ENCODE peak calls at places on chromosome 10, in six cellular contexts. Y is activated naive CD8-positive, alpha-beta T cell treated with anti-CD3 and anti-CD28 coated beads, Interleukin-2, amount 10 ng/mL, durations not matched to agents 7 days and 5 days; A is A549; U is heart right ventricle; H is lower lobe of right lung; F is gastrocnemius medialis. L is an unnamed sample.

GRCh38 chr10:35216303-35216905 is 89.8 kb downstream of the CREM start:
- ATAC-seq in A (no peak), F (peak; percentile 53), U (peak; percentile 70), Y (peak; percentile 66), H (peak; percentile 68), L (peak; percentile 58)

GRCh38 chr10:17673517-17674051 is 29.6 kb downstream of the STAM start:
- ATAC-seq in U (no peak), A (peak; percentile 99), H (peak; percentile 50), F (peak; percentile 70), Y (no peak), L (peak; percentile 68)

GRCh38 chr10:103278424-103278823 is 1.5 kb downstream of the INA start:
- ATAC-seq in U (no peak), H (no peak), Y (no peak), A (no peak), F (no peak), L (no peak)

GRCh38 chr10:76903387-76903786 is 734.2 kb downstream of the KCNMA1 start:
- ATAC-seq in H (no peak), U (no peak), A (no peak), Y (no peak), F (no peak), L (no peak)

GRCh38 chr10:98433881-98434732 is 12.6 kb downstream of the HPS1 start:
- ATAC-seq in Y (no peak), U (no peak), H (no peak), A (no peak), F (no peak), L (no peak)

GRCh38 chr10:63415635-63416244 is 50.0 kb downstream of the JMJD1C start:
- ATAC-seq in U (no peak), Y (no peak), F (no peak), A (peak; percentile 50), H (no peak), L (no peak)

GRCh38 chr10:99916776-99917175 is 93.0 kb downstream of the DNMBP start:
- ATAC-seq in F (no peak), Y (no peak), H (peak; percentile 34), U (no peak), A (no peak), L (no peak)

GRCh38 chr10:59585046-59585700 is 124.5 kb downstream of the SLC16A9 start:
- ATAC-seq in A (no peak), Y (no peak), U (no peak), H (no peak), F (no peak), L (no peak)

GRCh38 chr10:77118603-77119282 is 518.9 kb downstream of the KCNMA1 start:
- ATAC-seq in U (no peak), A (no peak), H (no peak), F (no peak), Y (no peak), L (no peak)

GRCh38 chr10:11448545-11449244 is 162.8 kb downstream of the USP6NL start:
- ATAC-seq in H (no peak), A (no peak), U (no peak), F (no peak), Y (no peak), L (no peak)

GRCh38 chr10:13788320-13788600 is 201.5 kb downstream of the PRPF18 start:
- ATAC-seq in F (no peak), A (no peak), Y (no peak), U (no peak), H (no peak), L (no peak)

GRCh38 chr10:111075577-111076185 is 1.1 kb upstream of the ADRA2A start:
- ATAC-seq in A (peak; percentile 11), F (no peak), Y (no peak), U (no peak), H (no peak), L (no peak)

GRCh38 chr10:60565492-60565891 is 175.8 kb upstream of the ANK3 start:
- ATAC-seq in U (no peak), Y (no peak), H (no peak), A (no peak), F (no peak), L (peak; percentile 26)

GRCh38 chr10:131609176-131609575 is 291.6 kb upstream of the PPP2R2D start:
- ATAC-seq in F (no peak), U (no peak), H (no peak), Y (no peak), A (no peak), L (no peak)

GRCh38 chr10:73907841-73908517 is 3.0 kb upstream of the PLAU start:
- ATAC-seq in F (peak; percentile 34), A (no peak), Y (no peak), H (peak; percentile 55), U (peak; percentile 29), L (no peak)